ENCODE peak calls at places on chromosome 16, in five cellular contexts. One of them, this sample, is unnamed.
A peak's percentile ranks its signal among the peaks of the same experiment; 100 is the strongest.

GRCh38 chr16:29315046-29315445 is 91.5 kb downstream of the NPIPB11 start:
- DNase-seq in AG09309: no peak
- DNase-seq in heart left ventricle: no peak
- DNase-seq in lung: no peak
- DNase-seq in fibroblast of lung: peak; percentile 25
- DNase-seq in this sample: no peak

GRCh38 chr16:27321013-27321960 is 7.5 kb downstream of the IL4R start:
- DNase-seq in AG09309: no peak
- DNase-seq in lung: no peak
- DNase-seq in fibroblast of lung: no peak
- DNase-seq in heart left ventricle: no peak
- DNase-seq in this sample: no peak

GRCh38 chr16:58020628-58021521 is 4.7 kb upstream of the MMP15 start:
- DNase-seq in AG09309: no peak
- DNase-seq in fibroblast of lung: peak; percentile 62
- DNase-seq in lung: peak; percentile 65
- DNase-seq in heart left ventricle: peak; percentile 70
- DNase-seq in this sample: no peak

GRCh38 chr16:87856796-87857228 is 12.5 kb downstream of the SLC7A5 start:
- DNase-seq in heart left ventricle: no peak
- DNase-seq in fibroblast of lung: no peak
- DNase-seq in lung: no peak
- DNase-seq in AG09309: no peak
- DNase-seq in this sample: no peak

GRCh38 chr16:87202346-87202745 is 114.8 kb downstream of the C16orf95 start:
- DNase-seq in fibroblast of lung: peak; percentile 66
- DNase-seq in lung: no peak
- DNase-seq in AG09309: no peak
- DNase-seq in heart left ventricle: no peak
- DNase-seq in this sample: no peak

GRCh38 chr16:16036359-16036792 is 87.0 kb downstream of the ABCC1 start:
- DNase-seq in lung: peak; percentile 31
- DNase-seq in AG09309: no peak
- DNase-seq in fibroblast of lung: no peak
- DNase-seq in heart left ventricle: no peak
- DNase-seq in this sample: no peak

GRCh38 chr16:54720259-54720658 is 210.4 kb upstream of the IRX5 start:
- DNase-seq in AG09309: no peak
- DNase-seq in fibroblast of lung: no peak
- DNase-seq in lung: peak; percentile 11
- DNase-seq in heart left ventricle: no peak
- DNase-seq in this sample: no peak

GRCh38 chr16:48450367-48450766 is 65.2 kb upstream of the SIAH1 start:
- DNase-seq in heart left ventricle: no peak
- DNase-seq in lung: no peak
- DNase-seq in AG09309: no peak
- DNase-seq in fibroblast of lung: peak; percentile 12
- DNase-seq in this sample: no peak

GRCh38 chr16:2799852-2800226 is 1.6 kb downstream of the PRSS41 start:
- DNase-seq in lung: peak; percentile 69
- DNase-seq in AG09309: no peak
- DNase-seq in heart left ventricle: no peak
- DNase-seq in fibroblast of lung: no peak
- DNase-seq in this sample: no peak

GRCh38 chr16:61014869-61015268 is 1021.4 kb downstream of the CDH8 start:
- DNase-seq in fibroblast of lung: no peak
- DNase-seq in lung: no peak
- DNase-seq in AG09309: no peak
- DNase-seq in heart left ventricle: no peak
- DNase-seq in this sample: no peak

GRCh38 chr16:78180349-78180748 is 80.9 kb downstream of the WWOX start:
- DNase-seq in lung: no peak
- DNase-seq in AG09309: no peak
- DNase-seq in heart left ventricle: no peak
- DNase-seq in fibroblast of lung: no peak
- DNase-seq in this sample: no peak

GRCh38 chr16:29170393-29171239 is 185.8 kb downstream of the LAT start:
- DNase-seq in heart left ventricle: peak; percentile 67
- DNase-seq in AG09309: no peak
- DNase-seq in lung: no peak
- DNase-seq in fibroblast of lung: peak; percentile 22
- DNase-seq in this sample: no peak

GRCh38 chr16:24906199-24906808 is 60.5 kb downstream of the SLC5A11 start:
- DNase-seq in heart left ventricle: no peak
- DNase-seq in lung: no peak
- DNase-seq in AG09309: no peak
- DNase-seq in fibroblast of lung: peak; percentile 49
- DNase-seq in this sample: peak; percentile 4

GRCh38 chr16:87464691-87465300 is 28.0 kb downstream of the ZCCHC14 start:
- DNase-seq in heart left ventricle: peak; percentile 83
- DNase-seq in AG09309: peak; percentile 71
- DNase-seq in lung: peak; percentile 77
- DNase-seq in fibroblast of lung: peak; percentile 98
- DNase-seq in this sample: peak; percentile 67

GRCh38 chr16:81696136-81696958 is 82.7 kb upstream of the PLCG2 start:
- DNase-seq in fibroblast of lung: no peak
- DNase-seq in AG09309: no peak
- DNase-seq in heart left ventricle: no peak
- DNase-seq in lung: no peak
- DNase-seq in this sample: no peak

GRCh38 chr16:81697886-81698635 is 81.0 kb upstream of the PLCG2 start:
- DNase-seq in heart left ventricle: peak; percentile 27
- DNase-seq in lung: no peak
- DNase-seq in fibroblast of lung: peak; percentile 55
- DNase-seq in AG09309: no peak
- DNase-seq in this sample: no peak

GRCh38 chr16:81695431-81695890 is 83.6 kb upstream of the PLCG2 start:
- DNase-seq in lung: no peak
- DNase-seq in AG09309: no peak
- DNase-seq in heart left ventricle: no peak
- DNase-seq in fibroblast of lung: no peak
- DNase-seq in this sample: no peak

GRCh38 chr16:81696959-81697293 is 82.2 kb upstream of the PLCG2 start:
- DNase-seq in AG09309: no peak
- DNase-seq in heart left ventricle: no peak
- DNase-seq in fibroblast of lung: no peak
- DNase-seq in lung: no peak
- DNase-seq in this sample: no peak

GRCh38 chr16:81697321-81697885 is 81.7 kb upstream of the PLCG2 start:
- DNase-seq in AG09309: no peak
- DNase-seq in fibroblast of lung: peak; percentile 60
- DNase-seq in heart left ventricle: no peak
- DNase-seq in lung: no peak
- DNase-seq in this sample: no peak
- TF ChIP-seq CTCF in AG09309: peak; percentile 74
- TF ChIP-seq CTCF in fibroblast of lung: peak; percentile 71
- TF ChIP-seq CTCF in heart left ventricle: peak; percentile 62
- TF ChIP-seq CTCF in lung: peak; percentile 43
- TF ChIP-seq CTCF in this sample: peak; percentile 76

DNA sequence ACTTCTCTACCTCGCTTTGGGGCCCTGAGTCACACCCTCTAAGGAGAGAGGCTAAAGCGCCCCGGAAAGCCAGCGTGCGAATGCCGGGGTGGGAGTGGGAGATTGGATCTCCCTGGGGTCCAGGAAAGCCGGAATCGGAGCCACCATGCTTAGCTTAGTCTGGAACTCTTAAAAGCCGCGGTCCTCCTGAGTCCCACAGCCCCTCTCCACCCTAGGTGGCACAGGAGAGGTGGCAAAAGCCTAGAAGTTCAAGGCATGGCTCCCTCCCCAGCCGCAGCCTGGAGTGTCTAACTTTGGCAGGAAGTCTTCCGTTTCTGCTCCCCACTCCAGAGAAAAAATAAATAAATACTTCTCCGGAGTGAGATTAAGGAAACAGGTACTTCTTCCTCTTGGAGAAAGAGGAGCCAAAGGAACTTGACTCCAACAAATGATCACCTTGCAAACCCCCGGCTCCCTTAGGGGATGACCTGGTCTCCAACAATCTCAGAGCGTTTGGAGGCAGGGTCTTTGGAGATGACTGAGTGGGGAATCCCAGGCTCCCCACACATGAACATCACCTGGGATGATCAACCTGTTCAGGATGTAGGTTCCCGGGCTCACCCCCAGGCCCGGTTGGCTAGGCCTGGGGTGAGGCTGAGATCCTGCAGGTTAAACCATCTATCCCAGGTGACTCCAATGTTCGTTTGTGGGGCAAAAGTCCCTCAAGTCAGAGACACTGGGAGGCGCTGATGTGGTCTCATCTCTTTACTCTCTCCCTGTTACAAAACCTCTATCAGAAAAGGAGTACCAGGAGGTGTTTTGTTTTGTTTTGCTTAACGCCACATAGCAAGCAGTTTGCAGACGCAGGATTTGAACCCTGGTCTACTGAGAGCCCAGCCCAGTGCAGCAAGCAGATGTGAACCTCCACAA is 2.9 kb downstream of the CIITA start:
- DNase-seq in AG09309: no peak
- DNase-seq in lung: no peak
- DNase-seq in heart left ventricle: no peak
- DNase-seq in fibroblast of lung: no peak
- DNase-seq in this sample: no peak
- H3K4me3 ChIP-seq in AG09309: no peak overlapping the region
- H3K4me3 ChIP-seq in lung: peak overlapping the region; percentile 57
- H3K4me3 ChIP-seq in heart left ventricle: peak overlapping the region; percentile 65
- H3K4me3 ChIP-seq in fibroblast of lung: peak overlapping the region; percentile 75
- H3K4me3 ChIP-seq in this sample: no peak overlapping the region

GRCh38 chr16:66419527-66419926 is 7.6 kb upstream of the BEAN1 start:
- DNase-seq in fibroblast of lung: no peak
- DNase-seq in AG09309: no peak
- DNase-seq in lung: no peak
- DNase-seq in heart left ventricle: no peak
- DNase-seq in this sample: no peak
- TF ChIP-seq CTCF in fibroblast of lung: no peak
- TF ChIP-seq CTCF in AG09309: no peak
- TF ChIP-seq CTCF in lung: no peak
- TF ChIP-seq CTCF in heart left ventricle: no peak
- TF ChIP-seq CTCF in this sample: no peak

DNA sequence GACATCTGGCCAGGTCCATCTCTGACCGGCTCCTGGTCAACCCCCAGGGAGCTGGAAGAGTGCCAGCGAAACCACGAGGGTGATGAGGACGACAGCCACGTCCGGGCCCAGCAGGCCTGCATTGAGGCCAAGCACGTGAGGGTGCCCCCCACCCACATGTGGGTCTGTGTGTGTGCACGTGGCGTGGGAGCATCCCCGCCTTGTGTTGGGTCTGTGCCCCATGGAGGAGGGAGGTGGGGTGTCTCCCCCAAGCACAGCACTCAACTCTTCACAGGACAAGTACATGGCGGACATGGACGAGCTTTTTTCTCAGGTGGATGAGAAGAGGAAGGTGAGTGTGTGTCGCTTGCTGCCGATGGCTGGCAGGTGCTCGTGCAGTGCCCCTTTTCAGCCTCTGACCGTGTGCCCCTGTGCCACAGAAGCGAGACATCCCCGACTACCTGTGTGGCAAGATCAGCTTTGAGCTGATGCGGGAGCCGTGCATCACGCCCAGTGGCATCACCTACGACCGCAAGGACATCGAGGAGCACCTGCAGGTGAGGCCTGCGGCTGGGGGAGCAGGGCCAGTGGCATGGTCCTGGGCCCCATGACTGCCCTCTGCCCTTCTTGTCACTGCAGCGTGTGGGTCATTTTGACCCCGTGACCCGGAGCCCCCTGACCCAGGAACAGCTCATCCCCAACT is 1.7 kb downstream of the STUB1 start:
- DNase-seq in AG09309: no peak
- DNase-seq in lung: no peak
- DNase-seq in heart left ventricle: no peak
- DNase-seq in fibroblast of lung: peak; percentile 32
- DNase-seq in this sample: no peak
- H3K4me3 ChIP-seq in AG09309: peak overlapping the region; percentile 77
- H3K4me3 ChIP-seq in lung: no peak overlapping the region
- H3K4me3 ChIP-seq in heart left ventricle: peak overlapping the region; percentile 71
- H3K4me3 ChIP-seq in fibroblast of lung: peak overlapping the region; percentile 85
- H3K4me3 ChIP-seq in this sample: peak overlapping the region; percentile 83

DNA sequence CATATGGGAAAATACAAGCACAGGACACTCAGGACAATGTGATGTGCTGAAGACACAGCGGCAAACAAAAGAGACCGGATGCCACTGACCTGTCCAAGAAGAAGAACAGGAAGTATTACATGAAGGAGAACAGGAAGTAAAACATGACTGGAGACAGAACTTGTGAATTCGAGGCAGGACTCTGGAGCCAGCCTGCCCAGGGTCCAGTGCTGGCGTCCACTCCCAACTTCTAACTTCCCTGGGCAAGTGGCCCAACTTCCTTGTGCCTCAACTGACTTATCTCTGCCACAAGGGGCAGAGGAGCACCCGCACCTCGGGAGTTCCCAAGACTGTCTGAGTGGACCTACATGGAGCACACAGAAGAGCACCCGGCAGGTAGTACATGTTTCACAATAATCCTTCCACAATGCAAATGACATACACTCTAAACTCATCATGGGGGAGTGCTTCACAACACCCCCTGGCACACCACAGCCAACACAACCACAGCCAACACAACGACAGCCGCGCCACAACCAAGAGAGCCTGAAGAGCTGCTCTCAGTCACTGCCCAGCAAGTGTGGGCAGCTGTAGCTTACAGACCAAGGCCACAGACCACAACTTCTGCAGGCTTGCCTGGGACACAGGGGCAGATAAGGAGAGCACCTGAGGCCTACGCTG is 36.6 kb downstream of the ANKRD11 start:
- DNase-seq in fibroblast of lung: no peak
- DNase-seq in AG09309: no peak
- DNase-seq in heart left ventricle: peak; percentile 46
- DNase-seq in lung: no peak
- DNase-seq in this sample: no peak
- TF ChIP-seq CTCF in fibroblast of lung: peak; percentile 5
- TF ChIP-seq CTCF in AG09309: peak; percentile 19
- TF ChIP-seq CTCF in heart left ventricle: peak; percentile 41
- TF ChIP-seq CTCF in lung: no peak
- TF ChIP-seq CTCF in this sample: peak; percentile 24

GRCh38 chr16:9904526-9904925 is 277.7 kb downstream of the GRIN2A start:
- DNase-seq in heart left ventricle: no peak
- DNase-seq in AG09309: no peak
- DNase-seq in lung: no peak
- DNase-seq in fibroblast of lung: no peak
- DNase-seq in this sample: no peak
- H3K4me3 ChIP-seq in heart left ventricle: no peak overlapping the region
- H3K4me3 ChIP-seq in AG09309: no peak overlapping the region
- H3K4me3 ChIP-seq in lung: no peak overlapping the region
- H3K4me3 ChIP-seq in fibroblast of lung: no peak overlapping the region
- H3K4me3 ChIP-seq in this sample: no peak overlapping the region